ENCODE peak calls at places on chromosomes 4 and X, in five cellular contexts. T, V, I, Y and D are unnamed samples.

GRCh38 chr4:132614682-132615081 is 534.4 kb upstream of the PCDH10 start:
- DNase-seq in I (no peak), V (no peak), Y (peak; percentile 54), T (no peak), D (no peak)

GRCh38 chr4:54281060-54281781 is 52.1 kb downstream of the PDGFRA start:
- DNase-seq in V (no peak), Y (no peak), I (no peak), T (no peak), D (no peak)

GRCh38 chr4:78757574-78757973 is 18.6 kb upstream of the BMP2K start:
- DNase-seq in V (no peak), I (no peak), Y (no peak), T (no peak), D (no peak)

GRCh38 chr4:120524237-120524636 is 398.3 kb downstream of the PRDM5 start:
- DNase-seq in I (no peak), Y (no peak), T (no peak), V (no peak), D (no peak)

GRCh38 chr4:24472514-24473308 is 111.6 kb downstream of the DHX15 start:
- DNase-seq in T (peak; percentile 76), Y (peak; percentile 90), V (peak; percentile 64), I (peak; percentile 57), D (peak; percentile 60)

GRCh38 chr4:6788123-6788522 is 5.6 kb downstream of the KIAA0232 start:
- DNase-seq in T (no peak), I (no peak), Y (no peak), V (no peak), D (no peak)

GRCh38 chrX:47960400-47960799 is 43.4 kb downstream of the ZNF182 start:
- DNase-seq in Y (no peak), V (no peak), I (no peak), T (no peak), D (no peak)

GRCh38 chr4:146099585-146099984 is 75.9 kb upstream of the LSM6 start:
- DNase-seq in Y (no peak), T (no peak), I (no peak), V (no peak), D (no peak)

GRCh38 chr4:21888195-21888976 is 60.2 kb downstream of the KCNIP4 start:
- DNase-seq in Y (peak; percentile 35), V (no peak), T (no peak), I (no peak), D (peak; percentile 81)